ENCODE peak calls at places on chromosomes 3 and 15, in nine cellular contexts. One of them, this sample, is unnamed.

GRCh38 chr3:30659270-30660127 is 53.1 kb downstream of the TGFBR2 start:
- DNase-seq in keratinocyte: peak; percentile 59
- DNase-seq in lower lobe of right lung: no peak
- DNase-seq in stomach: no peak
- DNase-seq in tibial artery: no peak
- DNase-seq in right cardiac atrium: no peak
- DNase-seq in Caco-2: peak; percentile 42
- DNase-seq in PC-3: peak; percentile 97
- DNase-seq in fibroblast of lung: peak; percentile 91
- DNase-seq in this sample: no peak

GRCh38 chr3:49868951-49869454 is 703 bp downstream of the CAMKV start:
- DNase-seq in Caco-2: peak; percentile 28
- DNase-seq in PC-3: no peak
- DNase-seq in fibroblast of lung: no peak
- DNase-seq in stomach: no peak
- DNase-seq in keratinocyte: no peak
- DNase-seq in right cardiac atrium: no peak
- DNase-seq in tibial artery: no peak
- DNase-seq in lower lobe of right lung: no peak
- DNase-seq in this sample: no peak

GRCh38 chr3:126888186-126888760 is 94.6 kb upstream of the PLXNA1 start:
- DNase-seq in fibroblast of lung: no peak
- DNase-seq in Caco-2: no peak
- DNase-seq in right cardiac atrium: no peak
- DNase-seq in tibial artery: no peak
- DNase-seq in lower lobe of right lung: no peak
- DNase-seq in PC-3: no peak
- DNase-seq in stomach: no peak
- DNase-seq in keratinocyte: no peak
- DNase-seq in this sample: no peak

GRCh38 chr3:38528457-38528856 is 32.3 kb downstream of the EXOG start:
- DNase-seq in right cardiac atrium: no peak
- DNase-seq in lower lobe of right lung: no peak
- DNase-seq in tibial artery: no peak
- DNase-seq in keratinocyte: no peak
- DNase-seq in fibroblast of lung: no peak
- DNase-seq in PC-3: peak; percentile 19
- DNase-seq in Caco-2: peak; percentile 17
- DNase-seq in stomach: no peak
- DNase-seq in this sample: no peak

GRCh38 chr3:141087071-141087824 is 36.1 kb downstream of the SPSB4 start:
- DNase-seq in Caco-2: no peak
- DNase-seq in stomach: no peak
- DNase-seq in tibial artery: no peak
- DNase-seq in lower lobe of right lung: no peak
- DNase-seq in fibroblast of lung: no peak
- DNase-seq in right cardiac atrium: no peak
- DNase-seq in keratinocyte: no peak
- DNase-seq in PC-3: no peak
- DNase-seq in this sample: no peak

GRCh38 chr15:31267161-31268107 is 59.2 kb upstream of the KLF13 start:
- DNase-seq in right cardiac atrium: peak; percentile 18
- DNase-seq in PC-3: no peak
- DNase-seq in keratinocyte: no peak
- DNase-seq in stomach: peak; percentile 32
- DNase-seq in tibial artery: peak; percentile 8
- DNase-seq in fibroblast of lung: no peak
- DNase-seq in Caco-2: no peak
- DNase-seq in lower lobe of right lung: no peak
- DNase-seq in this sample: no peak

GRCh38 chr3:102078864-102079808 is 229.8 kb downstream of the NFKBIZ start:
- DNase-seq in lower lobe of right lung: peak; percentile 65
- DNase-seq in right cardiac atrium: no peak
- DNase-seq in fibroblast of lung: no peak
- DNase-seq in Caco-2: no peak
- DNase-seq in PC-3: peak; percentile 26
- DNase-seq in keratinocyte: no peak
- DNase-seq in tibial artery: no peak
- DNase-seq in stomach: peak; percentile 33
- DNase-seq in this sample: peak; percentile 60

GRCh38 chr3:60403866-60404265 is 847.4 kb downstream of the FHIT start:
- DNase-seq in tibial artery: no peak
- DNase-seq in keratinocyte: no peak
- DNase-seq in Caco-2: no peak
- DNase-seq in fibroblast of lung: peak; percentile 5
- DNase-seq in lower lobe of right lung: no peak
- DNase-seq in PC-3: no peak
- DNase-seq in stomach: no peak
- DNase-seq in right cardiac atrium: no peak
- DNase-seq in this sample: no peak

GRCh38 chr15:39084683-39085530 is 496.0 kb upstream of the THBS1 start:
- DNase-seq in Caco-2: no peak
- DNase-seq in fibroblast of lung: peak; percentile 91
- DNase-seq in stomach: no peak
- DNase-seq in keratinocyte: no peak
- DNase-seq in lower lobe of right lung: peak; percentile 46
- DNase-seq in right cardiac atrium: peak; percentile 63
- DNase-seq in PC-3: no peak
- DNase-seq in tibial artery: no peak
- DNase-seq in this sample: no peak

GRCh38 chr3:3170998-3171397 is 8.5 kb downstream of the CRBN start:
- DNase-seq in fibroblast of lung: peak; percentile 48
- DNase-seq in keratinocyte: no peak
- DNase-seq in stomach: no peak
- DNase-seq in right cardiac atrium: no peak
- DNase-seq in lower lobe of right lung: no peak
- DNase-seq in Caco-2: peak; percentile 29
- DNase-seq in PC-3: peak; percentile 58
- DNase-seq in tibial artery: no peak
- DNase-seq in this sample: peak; percentile 13

GRCh38 chr3:86991482-86991815 is 500 bp upstream of the VGLL3 start:
- DNase-seq in fibroblast of lung: no peak
- DNase-seq in lower lobe of right lung: no peak
- DNase-seq in PC-3: no peak
- DNase-seq in tibial artery: no peak
- DNase-seq in stomach: no peak
- DNase-seq in right cardiac atrium: no peak
- DNase-seq in Caco-2: no peak
- DNase-seq in keratinocyte: no peak
- DNase-seq in this sample: no peak

GRCh38 chr3:31917303-31917903 is 63.7 kb downstream of the OSBPL10 start:
- DNase-seq in keratinocyte: no peak
- DNase-seq in fibroblast of lung: peak; percentile 26
- DNase-seq in tibial artery: no peak
- DNase-seq in Caco-2: no peak
- DNase-seq in stomach: no peak
- DNase-seq in right cardiac atrium: no peak
- DNase-seq in lower lobe of right lung: no peak
- DNase-seq in PC-3: no peak
- DNase-seq in this sample: peak; percentile 47

GRCh38 chr3:188421151-188421821 is 267.3 kb downstream of the LPP start:
- DNase-seq in lower lobe of right lung: no peak
- DNase-seq in stomach: no peak
- DNase-seq in keratinocyte: no peak
- DNase-seq in fibroblast of lung: peak; percentile 89
- DNase-seq in tibial artery: no peak
- DNase-seq in Caco-2: no peak
- DNase-seq in right cardiac atrium: no peak
- DNase-seq in PC-3: peak; percentile 78
- DNase-seq in this sample: no peak

GRCh38 chr15:85479071-85479647 is 98.8 kb downstream of the AKAP13 start:
- DNase-seq in tibial artery: no peak
- DNase-seq in Caco-2: no peak
- DNase-seq in PC-3: peak; percentile 28
- DNase-seq in lower lobe of right lung: no peak
- DNase-seq in keratinocyte: no peak
- DNase-seq in stomach: no peak
- DNase-seq in right cardiac atrium: no peak
- DNase-seq in fibroblast of lung: peak; percentile 32
- DNase-seq in this sample: no peak

GRCh38 chr15:36284911-36285310 is 294.5 kb upstream of the CDIN1 start:
- DNase-seq in lower lobe of right lung: no peak
- DNase-seq in keratinocyte: no peak
- DNase-seq in PC-3: no peak
- DNase-seq in stomach: no peak
- DNase-seq in right cardiac atrium: no peak
- DNase-seq in tibial artery: no peak
- DNase-seq in fibroblast of lung: no peak
- DNase-seq in Caco-2: no peak
- DNase-seq in this sample: no peak

GRCh38 chr15:50881121-50882048 is 27.1 kb upstream of the AP4E1 start:
- DNase-seq in PC-3: no peak
- DNase-seq in lower lobe of right lung: peak; percentile 56
- DNase-seq in Caco-2: no peak
- DNase-seq in stomach: no peak
- DNase-seq in right cardiac atrium: no peak
- DNase-seq in keratinocyte: no peak
- DNase-seq in tibial artery: no peak
- DNase-seq in fibroblast of lung: peak; percentile 15
- DNase-seq in this sample: no peak

GRCh38 chr3:5011555-5012256 is 32.5 kb downstream of the BHLHE40 start:
- DNase-seq in tibial artery: no peak
- DNase-seq in fibroblast of lung: no peak
- DNase-seq in keratinocyte: no peak
- DNase-seq in Caco-2: no peak
- DNase-seq in stomach: no peak
- DNase-seq in right cardiac atrium: no peak
- DNase-seq in lower lobe of right lung: peak; percentile 63
- DNase-seq in PC-3: no peak
- DNase-seq in this sample: no peak

GRCh38 chr15:77002436-77002835 is 7.5 kb downstream of the PSTPIP1 start:
- DNase-seq in lower lobe of right lung: peak; percentile 37
- DNase-seq in right cardiac atrium: no peak
- DNase-seq in tibial artery: no peak
- DNase-seq in Caco-2: no peak
- DNase-seq in PC-3: no peak
- DNase-seq in fibroblast of lung: no peak
- DNase-seq in stomach: no peak
- DNase-seq in keratinocyte: no peak
- DNase-seq in this sample: no peak

GRCh38 chr15:49492834-49493233 is 69.8 kb downstream of the FGF7 start:
- DNase-seq in PC-3: peak; percentile 31
- DNase-seq in stomach: no peak
- DNase-seq in keratinocyte: no peak
- DNase-seq in tibial artery: no peak
- DNase-seq in lower lobe of right lung: no peak
- DNase-seq in right cardiac atrium: no peak
- DNase-seq in fibroblast of lung: peak; percentile 68
- DNase-seq in Caco-2: no peak
- DNase-seq in this sample: no peak

DNA sequence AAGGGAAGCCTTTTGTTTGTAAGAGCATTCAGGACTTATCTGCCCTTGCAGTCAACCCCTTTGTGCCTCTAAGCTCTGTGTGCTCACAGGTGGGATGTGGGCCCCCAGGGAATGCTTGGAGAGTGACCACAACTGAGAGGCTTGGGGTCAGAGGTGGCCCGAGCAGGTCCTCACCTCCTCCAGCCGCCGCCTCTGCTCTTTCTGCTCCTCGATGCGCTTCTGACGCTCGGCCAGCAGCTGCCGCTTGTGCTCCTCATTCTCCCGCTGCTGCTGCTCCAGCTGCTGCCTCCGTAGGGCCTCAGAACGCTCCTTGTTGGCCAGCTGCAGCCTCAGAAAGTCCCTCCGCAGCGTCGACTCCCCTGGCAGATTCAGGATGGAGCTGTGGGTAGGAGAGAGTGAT is 130.8 kb upstream of the SLC2A2 start:
- DNase-seq in tibial artery: no peak
- DNase-seq in fibroblast of lung: peak; percentile 43
- DNase-seq in Caco-2: peak; percentile 82
- DNase-seq in lower lobe of right lung: no peak
- DNase-seq in PC-3: no peak
- DNase-seq in keratinocyte: no peak
- DNase-seq in stomach: no peak
- DNase-seq in right cardiac atrium: peak; percentile 73
- DNase-seq in this sample: no peak
- H3K4me3 ChIP-seq in tibial artery: no peak overlapping the region
- H3K4me3 ChIP-seq in fibroblast of lung: no peak overlapping the region
- H3K4me3 ChIP-seq in Caco-2: no peak overlapping the region
- H3K4me3 ChIP-seq in lower lobe of right lung: no peak overlapping the region
- H3K4me3 ChIP-seq in PC-3: no peak overlapping the region
- H3K4me3 ChIP-seq in keratinocyte: no peak overlapping the region
- H3K4me3 ChIP-seq in stomach: no peak overlapping the region
- H3K4me3 ChIP-seq in right cardiac atrium: no peak overlapping the region
- H3K4me3 ChIP-seq in this sample: no peak overlapping the region

DNA sequence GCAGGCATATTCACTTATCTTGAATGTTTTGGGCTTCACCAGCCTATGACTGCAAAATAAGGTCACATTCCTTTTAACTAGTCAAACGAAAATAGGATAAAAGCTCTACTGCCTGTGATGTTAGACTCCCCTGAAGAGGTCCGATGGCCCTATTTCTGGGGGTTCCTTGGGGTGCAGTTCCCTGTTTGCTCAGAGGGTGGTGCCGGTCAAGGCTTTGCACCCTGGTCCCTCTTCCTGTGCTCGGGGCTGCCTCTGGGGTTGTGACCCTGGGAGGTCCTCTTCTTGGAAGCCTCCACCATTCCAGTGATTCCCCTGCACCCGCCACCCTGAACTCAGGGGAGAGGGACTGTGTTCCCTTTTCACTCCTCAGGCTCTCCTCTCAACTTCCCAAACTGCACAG is 86.7 kb upstream of the ANKRD34C start:
- DNase-seq in tibial artery: no peak
- DNase-seq in right cardiac atrium: no peak
- DNase-seq in keratinocyte: no peak
- DNase-seq in PC-3: no peak
- DNase-seq in lower lobe of right lung: no peak
- DNase-seq in stomach: no peak
- DNase-seq in fibroblast of lung: no peak
- DNase-seq in Caco-2: no peak
- DNase-seq in this sample: no peak
- H3K27me3 ChIP-seq in tibial artery: peaks cover 9% of the 10 kb centered on the region
- H3K27me3 ChIP-seq in right cardiac atrium: no peaks in the 10 kb centered on the region
- H3K27me3 ChIP-seq in keratinocyte: peaks cover 17% of the 10 kb centered on the region
- H3K27me3 ChIP-seq in PC-3: peaks cover 35% of the 10 kb centered on the region
- H3K27me3 ChIP-seq in lower lobe of right lung: peaks cover 9% of the 10 kb centered on the region
- H3K27me3 ChIP-seq in stomach: no peaks in the 10 kb centered on the region
- H3K27me3 ChIP-seq in fibroblast of lung: peaks cover 3% of the 10 kb centered on the region
- H3K27me3 ChIP-seq in Caco-2: no peaks in the 10 kb centered on the region
- H3K27me3 ChIP-seq in this sample: no peaks in the 10 kb centered on the region

GRCh38 chr15:79629687-79630086 is 197.6 kb downstream of the MINAR1 start:
- DNase-seq in tibial artery: no peak
- DNase-seq in Caco-2: no peak
- DNase-seq in stomach: no peak
- DNase-seq in keratinocyte: no peak
- DNase-seq in fibroblast of lung: peak; percentile 59
- DNase-seq in lower lobe of right lung: no peak
- DNase-seq in PC-3: no peak
- DNase-seq in right cardiac atrium: peak; percentile 59
- DNase-seq in this sample: no peak
- H3K4me1 ChIP-seq in tibial artery: no peaks in the 10 kb centered on the region
- H3K4me1 ChIP-seq in Caco-2: peaks cover 2% of the 10 kb centered on the region
- H3K4me1 ChIP-seq in stomach: no peaks in the 10 kb centered on the region
- H3K4me1 ChIP-seq in keratinocyte: no peaks in the 10 kb centered on the region
- H3K4me1 ChIP-seq in fibroblast of lung: no peaks in the 10 kb centered on the region
- H3K4me1 ChIP-seq in lower lobe of right lung: no peaks in the 10 kb centered on the region
- H3K4me1 ChIP-seq in PC-3: no peaks in the 10 kb centered on the region
- H3K4me1 ChIP-seq in right cardiac atrium: peaks cover 6% of the 10 kb centered on the region
- H3K4me1 ChIP-seq in this sample: no peaks in the 10 kb centered on the region

DNA sequence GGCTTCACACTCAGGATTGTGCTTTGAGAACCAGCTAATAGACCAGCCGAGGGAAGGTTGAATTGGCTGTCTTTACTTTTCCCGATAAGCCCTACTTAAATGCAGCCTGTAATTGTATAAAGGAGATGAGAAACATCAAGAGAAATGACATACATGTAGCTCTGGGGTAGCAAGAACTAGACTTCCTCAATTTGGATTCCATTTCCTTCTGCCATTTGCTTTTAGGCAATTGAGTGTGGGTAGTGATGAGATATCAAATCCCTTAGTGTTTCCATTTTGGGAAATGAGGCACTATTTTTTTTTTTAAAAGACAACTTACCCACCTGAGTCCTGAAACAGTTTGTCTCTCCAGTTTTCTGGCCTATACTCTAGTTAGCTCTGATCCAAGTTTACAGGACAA is 2.2 kb downstream of the INAFM2 start:
- DNase-seq in right cardiac atrium: no peak
- DNase-seq in Caco-2: no peak
- DNase-seq in PC-3: no peak
- DNase-seq in stomach: no peak
- DNase-seq in tibial artery: no peak
- DNase-seq in lower lobe of right lung: no peak
- DNase-seq in keratinocyte: no peak
- DNase-seq in fibroblast of lung: no peak
- DNase-seq in this sample: no peak
- H3K4me3 ChIP-seq in right cardiac atrium: peak overlapping the region; percentile 76
- H3K4me3 ChIP-seq in Caco-2: no peak overlapping the region
- H3K4me3 ChIP-seq in PC-3: peak overlapping the region; percentile 84
- H3K4me3 ChIP-seq in stomach: no peak overlapping the region
- H3K4me3 ChIP-seq in tibial artery: peak overlapping the region; percentile 75
- H3K4me3 ChIP-seq in lower lobe of right lung: peak overlapping the region; percentile 82
- H3K4me3 ChIP-seq in keratinocyte: no peak overlapping the region
- H3K4me3 ChIP-seq in fibroblast of lung: no peak overlapping the region
- H3K4me3 ChIP-seq in this sample: no peak overlapping the region

This sample was measured in small intestine.